ENCODE peak calls at places on chromosomes 16 and 17, in five cellular contexts. One of them, this sample, is unnamed.

GRCh38 chr16:65122974-65123845 is 1.3 kb upstream of the CDH11 start:
- DNase-seq in body of pancreas: peak
- DNase-seq in endothelial cell of umbilical vein: no peak
- DNase-seq in thoracic aorta: no peak
- DNase-seq in Peyer's patch: no peak
- DNase-seq in this sample: no peak

GRCh38 chr16:11978080-11978479 is 1.5 kb downstream of the SNX29 start:
- DNase-seq in endothelial cell of umbilical vein: no peak
- DNase-seq in thoracic aorta: no peak
- DNase-seq in body of pancreas: no peak
- DNase-seq in Peyer's patch: no peak
- DNase-seq in this sample: no peak

GRCh38 chr17:14135906-14136590 is 66.7 kb downstream of the COX10 start:
- DNase-seq in Peyer's patch: no peak
- DNase-seq in body of pancreas: no peak
- DNase-seq in endothelial cell of umbilical vein: no peak
- DNase-seq in thoracic aorta: no peak
- DNase-seq in this sample: no peak

GRCh38 chr17:42342242-42343008 is 45.8 kb downstream of the STAT3 start:
- DNase-seq in thoracic aorta: no peak
- DNase-seq in Peyer's patch: no peak
- DNase-seq in endothelial cell of umbilical vein: no peak
- DNase-seq in body of pancreas: no peak
- DNase-seq in this sample: no peak

GRCh38 chr16:86122681-86123342 is 223.8 kb downstream of the IRF8 start:
- DNase-seq in thoracic aorta: no peak
- DNase-seq in endothelial cell of umbilical vein: no peak
- DNase-seq in body of pancreas: no peak
- DNase-seq in Peyer's patch: no peak
- DNase-seq in this sample: no peak

GRCh38 chr17:50198026-50198669 is 3.3 kb downstream of the COL1A1 start:
- DNase-seq in endothelial cell of umbilical vein: peak
- DNase-seq in body of pancreas: peak
- DNase-seq in thoracic aorta: no peak
- DNase-seq in Peyer's patch: peak
- DNase-seq in this sample: no peak

GRCh38 chr17:55421179-55421934 is at the start of gene MMD:
- DNase-seq in thoracic aorta: no peak
- DNase-seq in endothelial cell of umbilical vein: no peak
- DNase-seq in body of pancreas: no peak
- DNase-seq in Peyer's patch: no peak
- DNase-seq in this sample: no peak

GRCh38 chr16:52613508-52613907 is 66.6 kb upstream of the TOX3 start:
- DNase-seq in Peyer's patch: no peak
- DNase-seq in body of pancreas: no peak
- DNase-seq in endothelial cell of umbilical vein: no peak
- DNase-seq in thoracic aorta: no peak
- DNase-seq in this sample: no peak

GRCh38 chr16:75250089-75250808 is 1.2 kb downstream of the BCAR1 start:
- DNase-seq in body of pancreas: peak
- DNase-seq in endothelial cell of umbilical vein: no peak
- DNase-seq in thoracic aorta: no peak
- DNase-seq in Peyer's patch: no peak
- DNase-seq in this sample: no peak

GRCh38 chr17:44358066-44358465 is 5.6 kb downstream of the FAM171A2 start:
- DNase-seq in body of pancreas: no peak
- DNase-seq in endothelial cell of umbilical vein: no peak
- DNase-seq in thoracic aorta: no peak
- DNase-seq in Peyer's patch: no peak
- DNase-seq in this sample: no peak

GRCh38 chr16:21104124-21104860 is 46.4 kb downstream of the DNAH3 start:
- DNase-seq in Peyer's patch: no peak
- DNase-seq in endothelial cell of umbilical vein: peak
- DNase-seq in thoracic aorta: no peak
- DNase-seq in body of pancreas: no peak
- DNase-seq in this sample: no peak

GRCh38 chr17:20284018-20284417 is 183.3 kb downstream of the LGALS9B start:
- DNase-seq in thoracic aorta: no peak
- DNase-seq in endothelial cell of umbilical vein: no peak
- DNase-seq in body of pancreas: no peak
- DNase-seq in Peyer's patch: no peak
- DNase-seq in this sample: no peak

GRCh38 chr17:70848785-70849184 is 679.5 kb downstream of the KCNJ2 start:
- DNase-seq in Peyer's patch: no peak
- DNase-seq in body of pancreas: no peak
- DNase-seq in thoracic aorta: no peak
- DNase-seq in endothelial cell of umbilical vein: no peak
- DNase-seq in this sample: peak

GRCh38 chr17:74427048-74427762 is 4.7 kb upstream of the GPRC5C start:
- DNase-seq in Peyer's patch: no peak
- DNase-seq in body of pancreas: peak
- DNase-seq in endothelial cell of umbilical vein: no peak
- DNase-seq in thoracic aorta: no peak
- DNase-seq in this sample: no peak
- TF ChIP-seq CTCF in Peyer's patch: no peak
- TF ChIP-seq CTCF in body of pancreas: no peak
- TF ChIP-seq CTCF in endothelial cell of umbilical vein: no peak
- TF ChIP-seq CTCF in thoracic aorta: no peak
- TF ChIP-seq CTCF in this sample: no peak

GRCh38 chr17:80781188-80781577 is 210.5 kb upstream of the CHMP6 start:
- DNase-seq in body of pancreas: no peak
- DNase-seq in Peyer's patch: no peak
- DNase-seq in thoracic aorta: no peak
- DNase-seq in endothelial cell of umbilical vein: no peak
- DNase-seq in this sample: no peak
- H3K27ac ChIP-seq in body of pancreas: peak
- H3K27ac ChIP-seq in Peyer's patch: no peak
- H3K27ac ChIP-seq in thoracic aorta: peak
- H3K27ac ChIP-seq in endothelial cell of umbilical vein: no peak
- H3K27ac ChIP-seq in this sample: no peak

GRCh38 chr17:78716292-78716691 is 65.8 kb downstream of the CYTH1 start:
- DNase-seq in Peyer's patch: no peak
- DNase-seq in endothelial cell of umbilical vein: no peak
- DNase-seq in body of pancreas: no peak
- DNase-seq in thoracic aorta: no peak
- DNase-seq in this sample: no peak
- H3K4me3 ChIP-seq in Peyer's patch: no peak
- H3K4me3 ChIP-seq in endothelial cell of umbilical vein: no peak
- H3K4me3 ChIP-seq in body of pancreas: no peak
- H3K4me3 ChIP-seq in thoracic aorta: peak
- H3K4me3 ChIP-seq in this sample: no peak

GRCh38 chr16:57912529-57913260 is 58.2 kb downstream of the CNGB1 start:
- DNase-seq in body of pancreas: no peak
- DNase-seq in endothelial cell of umbilical vein: no peak
- DNase-seq in thoracic aorta: no peak
- DNase-seq in Peyer's patch: no peak
- DNase-seq in this sample: no peak

GRCh38 chr16:57915811-57916479 is 55.0 kb downstream of the CNGB1 start:
- DNase-seq in endothelial cell of umbilical vein: no peak
- DNase-seq in thoracic aorta: no peak
- DNase-seq in body of pancreas: no peak
- DNase-seq in Peyer's patch: no peak
- DNase-seq in this sample: no peak

GRCh38 chr16:57915267-57915666 is 55.7 kb downstream of the CNGB1 start:
- DNase-seq in endothelial cell of umbilical vein: no peak
- DNase-seq in body of pancreas: no peak
- DNase-seq in thoracic aorta: no peak
- DNase-seq in Peyer's patch: no peak
- DNase-seq in this sample: no peak

GRCh38 chr16:57916735-57917450 is 54.0 kb downstream of the CNGB1 start:
- DNase-seq in endothelial cell of umbilical vein: no peak
- DNase-seq in body of pancreas: no peak
- DNase-seq in Peyer's patch: no peak
- DNase-seq in thoracic aorta: no peak
- DNase-seq in this sample: no peak

GRCh38 chr16:57914244-57915173 is 56.4 kb downstream of the CNGB1 start:
- DNase-seq in thoracic aorta: no peak
- DNase-seq in Peyer's patch: no peak
- DNase-seq in body of pancreas: no peak
- DNase-seq in endothelial cell of umbilical vein: no peak
- DNase-seq in this sample: no peak
- TF ChIP-seq CTCF in thoracic aorta: no peak
- TF ChIP-seq CTCF in Peyer's patch: no peak
- TF ChIP-seq CTCF in body of pancreas: no peak
- TF ChIP-seq CTCF in endothelial cell of umbilical vein: no peak
- TF ChIP-seq CTCF in this sample: no peak

This sample was measured in AG04450.